ENCODE peak calls at places on chromosome 12, in five cellular contexts. R, V, E, I and U are unnamed samples.
A peak's percentile ranks its signal among the peaks of the same experiment; 100 is the strongest.

GRCh38 chr12:110600254-110600653 is 13.7 kb upstream of the TCTN1 start:
- DNase-seq in R (peak; percentile 91), V (peak; percentile 72), E (peak; percentile 75), I (no peak), U (no peak)

GRCh38 chr12:52798671-52799497 is 3.0 kb upstream of the KRT3 start:
- DNase-seq in R (peak; percentile 84), V (peak; percentile 9), E (peak; percentile 5), I (no peak), U (no peak)

GRCh38 chr12:120692524-120693033 is 5.6 kb downstream of the MLEC start:
- DNase-seq in R (peak; percentile 19), V (peak; percentile 45), E (peak; percentile 63), I (no peak), U (no peak)

GRCh38 chr12:49033611-49034286 is 15.2 kb upstream of the PRKAG1 start:
- DNase-seq in R (no peak), V (no peak), E (no peak), I (no peak), U (no peak)

GRCh38 chr12:106247731-106248176 is at the start of gene CKAP4:
- DNase-seq in R (peak; percentile 78), V (peak; percentile 82), E (peak; percentile 83), I (no peak), U (peak; percentile 73)

GRCh38 chr12:24133385-24133784 is 183.9 kb upstream of the SOX5 start:
- DNase-seq in R (no peak), V (no peak), E (no peak), I (peak; percentile 63), U (peak; percentile 48)

GRCh38 chr12:79223210-79223609 is 358.6 kb downstream of the SYT1 start:
- DNase-seq in R (no peak), V (no peak), E (no peak), I (no peak), U (no peak)

GRCh38 chr12:118183711-118184110 is 47.8 kb downstream of the PEBP1 start:
- DNase-seq in R (no peak), V (no peak), E (no peak), I (no peak), U (no peak)

GRCh38 chr12:101298426-101298825 is 18.5 kb downstream of the UTP20 start:
- DNase-seq in R (peak; percentile 87), V (peak; percentile 82), E (peak; percentile 6), I (no peak), U (no peak)

GRCh38 chr12:3293446-3294161 is 197.4 kb upstream of the PRMT8 start:
- DNase-seq in R (peak; percentile 28), V (peak; percentile 55), E (no peak), I (no peak), U (no peak)

GRCh38 chr12:88258396-88258795 is 116.3 kb downstream of the TMTC3 start:
- DNase-seq in R (no peak), V (peak; percentile 47), E (no peak), I (no peak), U (no peak)

DNA sequence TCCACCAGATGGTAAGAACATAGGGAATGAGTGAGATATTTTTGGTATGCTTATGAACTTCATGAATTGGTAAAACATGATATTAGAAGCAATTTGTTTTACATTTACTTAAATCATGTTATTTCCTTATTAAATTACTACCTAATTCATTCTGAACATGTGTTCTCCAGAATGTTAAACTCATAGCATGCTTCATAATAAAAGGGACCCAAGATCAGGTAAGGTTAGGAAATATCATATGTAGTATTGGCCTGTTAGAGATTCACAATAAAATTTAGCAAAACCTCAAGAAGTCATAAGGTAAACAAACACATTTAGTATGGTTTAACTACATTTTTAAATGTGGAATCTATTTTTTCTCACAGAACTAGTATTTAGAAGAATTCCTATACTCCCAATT is 28.2 kb downstream of the PTPRQ start:
- DNase-seq in R (no peak), V (peak; percentile 22), E (no peak), I (no peak), U (no peak)
- H4K8ac ChIP-seq in R (no peak overlapping the region), V (peak overlapping the region; percentile 14), E (no peak overlapping the region), I (no peak overlapping the region), U (no peak overlapping the region)

GRCh38 chr12:7994731-7995205 is 37.7 kb upstream of the FOXJ2 start:
- DNase-seq in R (peak; percentile 94), V (peak; percentile 97), E (peak; percentile 95), I (no peak), U (no peak)
- H2AFZ ChIP-seq in R (no peak overlapping the region), V (no peak overlapping the region), E (no peak overlapping the region), I (no peak overlapping the region), U (peak overlapping the region; percentile 51)

DNA sequence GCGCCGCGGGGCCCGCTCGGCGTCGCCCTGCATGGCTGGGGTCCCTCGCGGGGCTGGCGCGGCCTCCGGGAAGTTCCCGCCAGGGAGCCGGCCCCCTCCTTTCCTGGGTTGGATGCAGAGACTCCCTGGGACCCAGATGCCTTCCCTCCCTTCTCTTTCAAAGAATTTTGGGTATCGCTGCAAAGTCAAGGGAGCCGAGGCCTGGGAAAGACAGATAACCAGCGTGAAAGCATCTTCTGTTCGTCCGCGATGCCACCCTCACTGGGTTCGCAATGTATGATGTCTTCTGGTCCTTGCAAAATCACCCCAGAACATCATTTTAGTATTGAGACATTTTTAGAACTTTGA is 436 bp downstream of the IRAK3 start:
- DNase-seq in R (no peak), V (no peak), E (no peak), I (no peak), U (no peak)
- H3K4me3 ChIP-seq in R (no peak overlapping the region), V (peak overlapping the region; percentile 54), E (peak overlapping the region; percentile 46), I (peak overlapping the region; percentile 59), U (peak overlapping the region; percentile 84)

DNA sequence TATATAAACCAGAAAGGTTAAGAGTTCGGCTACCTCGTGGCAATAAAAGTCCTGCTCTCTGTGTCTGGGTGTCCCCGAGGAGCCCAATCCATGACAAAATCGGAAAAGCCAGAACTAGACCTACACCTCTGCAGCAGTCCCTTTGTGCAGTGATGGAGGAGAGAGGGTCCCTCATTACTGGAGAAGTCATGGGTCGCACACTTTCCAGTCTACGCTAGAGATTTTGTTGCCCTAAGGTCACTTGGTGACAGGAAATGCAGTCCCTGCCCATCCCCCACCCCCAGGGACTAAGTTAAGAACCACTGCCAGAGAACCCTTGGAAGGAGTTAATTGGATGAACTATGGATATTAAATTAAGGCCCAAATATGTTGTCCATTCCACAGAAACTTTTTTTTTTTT is 104.4 kb upstream of the ATF7IP start:
- DNase-seq in R (no peak), V (no peak), E (no peak), I (no peak), U (no peak)
- H4K8ac ChIP-seq in R (peak overlapping the region; percentile 67), V (peak overlapping the region; percentile 93), E (peak overlapping the region; percentile 70), I (peak overlapping the region; percentile 94), U (no peak overlapping the region)

GRCh38 chr12:84791444-84791843 is 121.2 kb downstream of the SLC6A15 start:
- DNase-seq in R (no peak), V (no peak), E (no peak), I (no peak), U (no peak)
- H2AFZ ChIP-seq in R (no peak overlapping the region), V (no peak overlapping the region), E (no peak overlapping the region), I (no peak overlapping the region), U (no peak overlapping the region)

DNA sequence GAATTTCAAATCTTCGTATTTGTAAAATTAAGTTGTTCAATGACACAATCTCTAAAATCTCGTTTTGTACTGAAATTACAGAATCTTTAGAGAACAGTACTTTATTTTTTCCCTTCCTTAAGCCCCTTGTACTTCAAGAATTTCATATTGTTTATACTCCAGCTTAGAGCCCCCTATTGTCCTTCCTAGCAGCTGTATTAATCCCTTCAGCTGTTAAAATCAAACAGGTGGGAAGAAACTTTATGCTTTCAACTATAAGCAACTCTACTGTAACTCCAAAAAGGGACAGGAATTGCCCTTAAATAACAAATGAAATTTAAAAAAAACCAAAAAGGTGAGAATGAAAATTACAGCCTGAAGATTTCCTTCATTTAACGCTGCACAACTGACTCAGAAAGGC is 1.7 kb downstream of the NACA start:
- DNase-seq in R (no peak), V (no peak), E (no peak), I (no peak), U (no peak)
- H3K4me3 ChIP-seq in R (no peak overlapping the region), V (peak overlapping the region; percentile 80), E (no peak overlapping the region), I (peak overlapping the region; percentile 75), U (no peak overlapping the region)

GRCh38 chr12:76515271-76515670 is 44.3 kb downstream of the OSBPL8 start:
- DNase-seq in R (no peak), V (no peak), E (no peak), I (no peak), U (no peak)
- H4K8ac ChIP-seq in R (no peak overlapping the region), V (no peak overlapping the region), E (no peak overlapping the region), I (no peak overlapping the region), U (no peak overlapping the region)

GRCh38 chr12:65740873-65741600 is 83.2 kb upstream of the HMGA2 start:
- DNase-seq in R (peak; percentile 48), V (peak; percentile 74), E (peak; percentile 84), I (no peak), U (peak; percentile 87)

GRCh38 chr12:65739606-65740005 is 84.7 kb upstream of the HMGA2 start:
- DNase-seq in R (no peak), V (no peak), E (no peak), I (no peak), U (no peak)

GRCh38 chr12:65742481-65742971 is 81.8 kb upstream of the HMGA2 start:
- DNase-seq in R (no peak), V (peak; percentile 44), E (peak; percentile 47), I (no peak), U (peak; percentile 59)

GRCh38 chr12:65740506-65740872 is 83.8 kb upstream of the HMGA2 start:
- DNase-seq in R (peak; percentile 17), V (no peak), E (no peak), I (no peak), U (no peak)

GRCh38 chr12:65741662-65742480 is 82.4 kb upstream of the HMGA2 start:
- DNase-seq in R (peak; percentile 24), V (peak; percentile 51), E (peak; percentile 70), I (no peak), U (peak; percentile 79)
- H2AFZ ChIP-seq in R (peak overlapping the region; percentile 95), V (peak overlapping the region; percentile 99), E (peak overlapping the region; percentile 90), I (peak overlapping the region; percentile 86), U (peak overlapping the region; percentile 100)